ENCODE peak calls at places on chromosomes 3 and 15, in four cellular contexts. One of them, this sample, is unnamed.
A peak's percentile ranks its signal among the peaks of the same experiment; 100 is the strongest.

GRCh38 chr3:123447749-123448502 is 964 bp downstream of the ADCY5 start:
- DNase-seq in cerebellar cortex: no peak
- DNase-seq in transverse colon: peak; percentile 33
- DNase-seq in GM19239: peak; percentile 76
- DNase-seq in this sample: peak; percentile 68

GRCh38 chr3:124745092-124745491 is 14.8 kb downstream of the UMPS start:
- DNase-seq in cerebellar cortex: no peak
- DNase-seq in transverse colon: no peak
- DNase-seq in GM19239: no peak
- DNase-seq in this sample: no peak

GRCh38 chr15:75068748-75069147 is 45.4 kb downstream of the PPCDC start:
- DNase-seq in cerebellar cortex: no peak
- DNase-seq in transverse colon: no peak
- DNase-seq in GM19239: no peak
- DNase-seq in this sample: no peak

GRCh38 chr3:186220886-186221285 is 112.0 kb upstream of the ETV5 start:
- DNase-seq in cerebellar cortex: peak; percentile 44
- DNase-seq in transverse colon: no peak
- DNase-seq in GM19239: no peak
- DNase-seq in this sample: no peak

GRCh38 chr15:86892774-86893449 is 813.2 kb downstream of the AGBL1 start:
- DNase-seq in cerebellar cortex: no peak
- DNase-seq in transverse colon: no peak
- DNase-seq in GM19239: no peak
- DNase-seq in this sample: no peak

GRCh38 chr3:5037828-5038227 is 58.6 kb downstream of the BHLHE40 start:
- DNase-seq in cerebellar cortex: no peak
- DNase-seq in transverse colon: no peak
- DNase-seq in GM19239: no peak
- DNase-seq in this sample: no peak

GRCh38 chr3:186821429-186822367 is 15.4 kb upstream of the RFC4 start:
- DNase-seq in cerebellar cortex: peak; percentile 61
- DNase-seq in transverse colon: no peak
- DNase-seq in GM19239: no peak
- DNase-seq in this sample: no peak

GRCh38 chr15:96535148-96535547 is 204.6 kb downstream of the NR2F2 start:
- DNase-seq in cerebellar cortex: no peak
- DNase-seq in transverse colon: no peak
- DNase-seq in GM19239: no peak
- DNase-seq in this sample: no peak

GRCh38 chr3:189260556-189261493 is 89.1 kb downstream of the TPRG1 start:
- DNase-seq in cerebellar cortex: no peak
- DNase-seq in transverse colon: no peak
- DNase-seq in GM19239: no peak
- DNase-seq in this sample: no peak

GRCh38 chr3:69219101-69219708 is 96.8 kb upstream of the LMOD3 start:
- DNase-seq in cerebellar cortex: no peak
- DNase-seq in transverse colon: no peak
- DNase-seq in GM19239: no peak
- DNase-seq in this sample: no peak

GRCh38 chr15:100689500-100689899 is 87.1 kb downstream of the ASB7 start:
- DNase-seq in cerebellar cortex: no peak
- DNase-seq in transverse colon: no peak
- DNase-seq in GM19239: no peak
- DNase-seq in this sample: no peak

GRCh38 chr15:85752591-85752990 is 42.1 kb downstream of the KLHL25 start:
- DNase-seq in cerebellar cortex: peak; percentile 43
- DNase-seq in transverse colon: no peak
- DNase-seq in GM19239: no peak
- DNase-seq in this sample: no peak

GRCh38 chr3:187968883-187969580 is 184.9 kb upstream of the LPP start:
- DNase-seq in cerebellar cortex: no peak
- DNase-seq in transverse colon: no peak
- DNase-seq in GM19239: no peak
- DNase-seq in this sample: no peak

GRCh38 chr15:37695719-37696118 is 238.7 kb upstream of the TMCO5A start:
- DNase-seq in cerebellar cortex: no peak
- DNase-seq in transverse colon: no peak
- DNase-seq in GM19239: no peak
- DNase-seq in this sample: no peak

GRCh38 chr15:58248504-58248842 is 110.3 kb downstream of the AQP9 start:
- DNase-seq in cerebellar cortex: no peak
- DNase-seq in transverse colon: no peak
- DNase-seq in GM19239: no peak
- DNase-seq in this sample: no peak

GRCh38 chr15:51266548-51266947 is 71.8 kb downstream of the CYP19A1 start:
- DNase-seq in cerebellar cortex: no peak
- DNase-seq in transverse colon: no peak
- DNase-seq in GM19239: no peak
- DNase-seq in this sample: no peak

GRCh38 chr15:27514526-27514925 is 543.5 kb downstream of the GABRG3 start:
- DNase-seq in cerebellar cortex: no peak
- DNase-seq in transverse colon: no peak
- DNase-seq in GM19239: no peak
- DNase-seq in this sample: no peak

GRCh38 chr3:14592390-14592789 is 52.2 kb upstream of the GRIP2 start:
- DNase-seq in cerebellar cortex: no peak
- DNase-seq in transverse colon: no peak
- DNase-seq in GM19239: no peak
- DNase-seq in this sample: no peak

GRCh38 chr3:70992131-70992530 is 591.4 kb downstream of the FOXP1 start:
- DNase-seq in cerebellar cortex: no peak
- DNase-seq in transverse colon: no peak
- DNase-seq in GM19239: no peak
- DNase-seq in this sample: no peak

GRCh38 chr15:50315814-50316630 is 39.0 kb downstream of the GABPB1 start:
- DNase-seq in cerebellar cortex: peak; percentile 32
- DNase-seq in transverse colon: no peak
- DNase-seq in GM19239: no peak
- DNase-seq in this sample: no peak

GRCh38 chr3:52090131-52090548 is 33.8 kb upstream of the DUSP7 start:
- DNase-seq in cerebellar cortex: no peak
- DNase-seq in transverse colon: no peak
- DNase-seq in GM19239: no peak
- DNase-seq in this sample: no peak

GRCh38 chr3:145767909-145768308 is 393.1 kb downstream of the PLOD2 start:
- DNase-seq in cerebellar cortex: no peak
- DNase-seq in transverse colon: no peak
- DNase-seq in GM19239: no peak
- DNase-seq in this sample: no peak

GRCh38 chr15:98763179-98763578 is 114.8 kb downstream of the IGF1R start:
- DNase-seq in cerebellar cortex: no peak
- DNase-seq in transverse colon: no peak
- DNase-seq in GM19239: no peak
- DNase-seq in this sample: no peak

GRCh38 chr3:129122697-129123055 is 1.1 kb upstream of the RAB43 start:
- DNase-seq in cerebellar cortex: peak; percentile 50
- DNase-seq in transverse colon: peak; percentile 20
- DNase-seq in GM19239: no peak
- DNase-seq in this sample: no peak

GRCh38 chr3:39193391-39193790 is 996 bp upstream of the XIRP1 start:
- DNase-seq in cerebellar cortex: no peak
- DNase-seq in transverse colon: no peak
- DNase-seq in GM19239: no peak
- DNase-seq in this sample: no peak

GRCh38 chr3:130787422-130788068 is 40.9 kb upstream of the PIK3R4 start:
- DNase-seq in cerebellar cortex: no peak
- DNase-seq in transverse colon: no peak
- DNase-seq in GM19239: no peak
- DNase-seq in this sample: no peak

This sample was measured in mucosa of descending colon.